ENCODE peak calls at places on chromosomes 12 and 14, in eight cellular contexts. U is tibial artery, M is HCT116, C is amygdala, G is ecto neural progenitor cell, J is amniotic stem cell, Y is germinal center, I is posterior cingulate gyrus. B is an unnamed sample.

GRCh38 chr12:26636710-26637328 is 196.2 kb downstream of the ITPR2 start:
- DNase-seq in U (no peak), M (no peak), C (no peak), G (no peak), J (no peak), Y (no peak), I (no peak), B (no peak)

GRCh38 chr12:25877446-25877845 is 81.0 kb upstream of the RASSF8 start:
- DNase-seq in U (no peak), M (no peak), C (no peak), G (no peak), J (no peak), Y (no peak), I (no peak), B (no peak)

GRCh38 chr12:117789195-117789912 is 179.4 kb downstream of the KSR2 start:
- DNase-seq in U (no peak), M (no peak), C (no peak), G (no peak), J (no peak), Y (no peak), I (no peak), B (no peak)

GRCh38 chr14:80426686-80427085 is 215.4 kb upstream of the DIO2 start:
- DNase-seq in U (no peak), M (no peak), C (no peak), G (no peak), J (no peak), Y (no peak), I (no peak), B (no peak)

GRCh38 chr12:125373375-125373774 is 308.1 kb downstream of the AACS start:
- DNase-seq in U (no peak), M (no peak), C (no peak), G (no peak), J (no peak), Y (no peak), I (no peak), B (no peak)

GRCh38 chr14:80930836-80931389 is 10.6 kb downstream of the CEP128 start:
- DNase-seq in U (no peak), M (no peak), C (no peak), G (no peak), J (no peak), Y (peak), I (no peak), B (no peak)

GRCh38 chr12:96889273-96889933 is 17.7 kb upstream of the NEDD1 start:
- DNase-seq in U (no peak), M (no peak), C (no peak), G (no peak), J (no peak), Y (no peak), I (no peak), B (no peak)

GRCh38 chr14:104678901-104679705 is 10.3 kb upstream of the INF2 start:
- DNase-seq in U (no peak), M (no peak), C (peak), G (no peak), J (no peak), Y (no peak), I (peak), B (peak)

GRCh38 chr14:90658541-90658967 is 157.7 kb downstream of the TTC7B start:
- DNase-seq in U (no peak), M (no peak), C (no peak), G (no peak), J (peak), Y (no peak), I (no peak), B (no peak)

GRCh38 chr14:75982724-75983358 is 1.0 kb upstream of the TGFB3 start:
- DNase-seq in U (peak), M (no peak), C (peak), G (no peak), J (no peak), Y (no peak), I (peak), B (no peak)

GRCh38 chr12:93547778-93548177 is 24.7 kb upstream of the SOCS2 start:
- DNase-seq in U (no peak), M (no peak), C (no peak), G (no peak), J (no peak), Y (no peak), I (no peak), B (no peak)

GRCh38 chr12:132544498-132544897 is 54.5 kb downstream of the FBRSL1 start:
- DNase-seq in U (no peak), M (no peak), C (no peak), G (no peak), J (no peak), Y (no peak), I (no peak), B (no peak)

GRCh38 chr14:22976620-22977433 is 5.5 kb downstream of the AJUBA start:
- DNase-seq in U (no peak), M (no peak), C (no peak), G (no peak), J (no peak), Y (peak), I (no peak), B (no peak)

GRCh38 chr14:75602527-75602926 is 24.1 kb downstream of the FLVCR2 start:
- DNase-seq in U (no peak), M (no peak), C (no peak), G (no peak), J (no peak), Y (no peak), I (no peak), B (no peak)

GRCh38 chr12:25119020-25119419 is 75.9 kb downstream of the DNAI7 start:
- DNase-seq in U (no peak), M (no peak), C (no peak), G (no peak), J (no peak), Y (no peak), I (no peak), B (no peak)

GRCh38 chr14:70152704-70153103 is 36.0 kb downstream of the SLC8A3 start:
- DNase-seq in U (no peak), M (no peak), C (no peak), G (no peak), J (no peak), Y (no peak), I (no peak), B (no peak)

GRCh38 chr14:103257211-103257962 is 76.7 kb upstream of the EIF5 start:
- DNase-seq in U (no peak), M (no peak), C (no peak), G (no peak), J (no peak), Y (no peak), I (no peak), B (no peak)

GRCh38 chr12:293199-293598 is 30.6 kb upstream of the SLC6A13 start:
- DNase-seq in U (no peak), M (no peak), C (no peak), G (no peak), J (no peak), Y (no peak), I (no peak), B (no peak)

GRCh38 chr12:19277707-19278106 is 148.2 kb downstream of the PLEKHA5 start:
- DNase-seq in U (no peak), M (no peak), C (no peak), G (no peak), J (no peak), Y (no peak), I (no peak), B (no peak)

GRCh38 chr14:44361083-44361482 is 146.0 kb downstream of the FSCB start:
- DNase-seq in U (no peak), M (no peak), C (no peak), G (no peak), J (no peak), Y (no peak), I (no peak), B (no peak)

GRCh38 chr14:53109028-53109687 is 44.0 kb downstream of the DDHD1 start:
- DNase-seq in U (no peak), M (no peak), C (no peak), G (no peak), J (no peak), Y (peak), I (no peak), B (no peak)

GRCh38 chr12:133106253-133106652 is 23.8 kb downstream of the ZNF891 start:
- DNase-seq in U (no peak), M (no peak), C (no peak), G (no peak), J (no peak), Y (no peak), I (no peak), B (no peak)

GRCh38 chr12:108107293-108107692 is 21.8 kb upstream of the WSCD2 start:
- DNase-seq in U (no peak), M (no peak), C (no peak), G (no peak), J (no peak), Y (no peak), I (no peak), B (no peak)

GRCh38 chr12:65123435-65124063 is 2.4 kb upstream of the WIF1 start:
- DNase-seq in U (no peak), M (no peak), C (no peak), G (no peak), J (peak), Y (no peak), I (no peak), B (no peak)

GRCh38 chr12:124694250-124694649 is 126.8 kb upstream of the NCOR2 start:
- DNase-seq in U (no peak), M (no peak), C (no peak), G (no peak), J (no peak), Y (no peak), I (peak), B (no peak)

GRCh38 chr14:30034049-30034635 is 106.5 kb upstream of the PRKD1 start:
- DNase-seq in U (no peak), M (no peak), C (no peak), G (no peak), J (no peak), Y (no peak), I (no peak), B (no peak)

GRCh38 chr14:25121342-25122129 is 71.6 kb upstream of the STXBP6 start:
- DNase-seq in U (no peak), M (no peak), C (no peak), G (no peak), J (peak), Y (no peak), I (no peak), B (no peak)

GRCh38 chr12:388547-389137 is 478 bp downstream of the KDM5A start:
- DNase-seq in U (no peak), M (no peak), C (no peak), G (no peak), J (no peak), Y (no peak), I (no peak), B (no peak)

GRCh38 chr14:65164068-65164824 is 61.9 kb upstream of the MAX start:
- DNase-seq in U (no peak), M (peak), C (no peak), G (no peak), J (peak), Y (peak), I (no peak), B (peak)